ENCODE peak calls at places on chromosome 10, in seven cellular contexts. One of them, this sample, is unnamed.

GRCh38 chr10:58667658-58668310 is 155.1 kb downstream of the BICC1 start:
- DNase-seq in vagina: no peak
- DNase-seq in right lobe of liver: no peak
- DNase-seq in transverse colon: no peak
- DNase-seq in prostate gland: no peak
- DNase-seq in esophagus muscularis mucosa: no peak
- DNase-seq in NB4: no peak
- DNase-seq in this sample: no peak

GRCh38 chr10:44347609-44348400 is 37.1 kb downstream of the CXCL12 start:
- DNase-seq in vagina: no peak
- DNase-seq in right lobe of liver: no peak
- DNase-seq in transverse colon: no peak
- DNase-seq in prostate gland: no peak
- DNase-seq in esophagus muscularis mucosa: no peak
- DNase-seq in NB4: no peak
- DNase-seq in this sample: no peak

GRCh38 chr10:130372866-130373265 is 236.7 kb downstream of the GLRX3 start:
- DNase-seq in vagina: no peak
- DNase-seq in right lobe of liver: no peak
- DNase-seq in transverse colon: no peak
- DNase-seq in prostate gland: no peak
- DNase-seq in esophagus muscularis mucosa: no peak
- DNase-seq in NB4: no peak
- DNase-seq in this sample: no peak

GRCh38 chr10:94430705-94431104 is 28.4 kb downstream of the TBC1D12 start:
- DNase-seq in vagina: no peak
- DNase-seq in right lobe of liver: no peak
- DNase-seq in transverse colon: no peak
- DNase-seq in prostate gland: no peak
- DNase-seq in esophagus muscularis mucosa: no peak
- DNase-seq in NB4: no peak
- DNase-seq in this sample: no peak

GRCh38 chr10:20248309-20248708 is 432.1 kb downstream of the PLXDC2 start:
- DNase-seq in vagina: no peak
- DNase-seq in right lobe of liver: no peak
- DNase-seq in transverse colon: no peak
- DNase-seq in prostate gland: no peak
- DNase-seq in esophagus muscularis mucosa: no peak
- DNase-seq in NB4: no peak
- DNase-seq in this sample: no peak

GRCh38 chr10:70679498-70679897 is 7.2 kb downstream of the ADAMTS14 start:
- DNase-seq in vagina: no peak
- DNase-seq in right lobe of liver: peak
- DNase-seq in transverse colon: no peak
- DNase-seq in prostate gland: no peak
- DNase-seq in esophagus muscularis mucosa: no peak
- DNase-seq in NB4: no peak
- DNase-seq in this sample: no peak

GRCh38 chr10:306654-307185 is 171.5 kb downstream of the ZMYND11 start:
- DNase-seq in vagina: no peak
- DNase-seq in right lobe of liver: no peak
- DNase-seq in transverse colon: no peak
- DNase-seq in prostate gland: no peak
- DNase-seq in esophagus muscularis mucosa: no peak
- DNase-seq in NB4: no peak
- DNase-seq in this sample: no peak

GRCh38 chr10:108112218-108112617 is 947.7 kb upstream of the SORCS1 start:
- DNase-seq in vagina: no peak
- DNase-seq in right lobe of liver: no peak
- DNase-seq in transverse colon: no peak
- DNase-seq in prostate gland: no peak
- DNase-seq in esophagus muscularis mucosa: no peak
- DNase-seq in NB4: peak
- DNase-seq in this sample: peak

GRCh38 chr10:105971460-105971859 is 1193.0 kb downstream of the SORCS1 start:
- DNase-seq in vagina: no peak
- DNase-seq in right lobe of liver: no peak
- DNase-seq in transverse colon: no peak
- DNase-seq in prostate gland: no peak
- DNase-seq in esophagus muscularis mucosa: no peak
- DNase-seq in NB4: no peak
- DNase-seq in this sample: no peak

GRCh38 chr10:43229208-43230061 is 37.4 kb downstream of the RASGEF1A start:
- DNase-seq in vagina: no peak
- DNase-seq in right lobe of liver: peak
- DNase-seq in transverse colon: peak
- DNase-seq in prostate gland: no peak
- DNase-seq in esophagus muscularis mucosa: no peak
- DNase-seq in NB4: no peak
- DNase-seq in this sample: no peak

GRCh38 chr10:128875955-128876354 is 591.1 kb upstream of the MGMT start:
- DNase-seq in vagina: peak
- DNase-seq in right lobe of liver: no peak
- DNase-seq in transverse colon: no peak
- DNase-seq in prostate gland: no peak
- DNase-seq in esophagus muscularis mucosa: no peak
- DNase-seq in NB4: peak
- DNase-seq in this sample: no peak

GRCh38 chr10:128606041-128606440 is 479.8 kb upstream of the MKI67 start:
- DNase-seq in vagina: no peak
- DNase-seq in right lobe of liver: no peak
- DNase-seq in transverse colon: no peak
- DNase-seq in prostate gland: peak
- DNase-seq in esophagus muscularis mucosa: peak
- DNase-seq in NB4: no peak
- DNase-seq in this sample: no peak

GRCh38 chr10:21385996-21386620 is 139.4 kb downstream of the SKIDA1 start:
- DNase-seq in vagina: no peak
- DNase-seq in right lobe of liver: no peak
- DNase-seq in transverse colon: no peak
- DNase-seq in prostate gland: no peak
- DNase-seq in esophagus muscularis mucosa: no peak
- DNase-seq in NB4: no peak
- DNase-seq in this sample: no peak

GRCh38 chr10:42911359-42911758 is 128.8 kb downstream of the BMS1 start:
- DNase-seq in vagina: no peak
- DNase-seq in right lobe of liver: no peak
- DNase-seq in transverse colon: no peak
- DNase-seq in prostate gland: no peak
- DNase-seq in esophagus muscularis mucosa: no peak
- DNase-seq in NB4: no peak
- DNase-seq in this sample: no peak

GRCh38 chr10:100710151-100710871 is 35.1 kb upstream of the PAX2 start:
- DNase-seq in vagina: no peak
- DNase-seq in right lobe of liver: no peak
- DNase-seq in transverse colon: no peak
- DNase-seq in prostate gland: no peak
- DNase-seq in esophagus muscularis mucosa: no peak
- DNase-seq in NB4: no peak
- DNase-seq in this sample: no peak

DNA sequence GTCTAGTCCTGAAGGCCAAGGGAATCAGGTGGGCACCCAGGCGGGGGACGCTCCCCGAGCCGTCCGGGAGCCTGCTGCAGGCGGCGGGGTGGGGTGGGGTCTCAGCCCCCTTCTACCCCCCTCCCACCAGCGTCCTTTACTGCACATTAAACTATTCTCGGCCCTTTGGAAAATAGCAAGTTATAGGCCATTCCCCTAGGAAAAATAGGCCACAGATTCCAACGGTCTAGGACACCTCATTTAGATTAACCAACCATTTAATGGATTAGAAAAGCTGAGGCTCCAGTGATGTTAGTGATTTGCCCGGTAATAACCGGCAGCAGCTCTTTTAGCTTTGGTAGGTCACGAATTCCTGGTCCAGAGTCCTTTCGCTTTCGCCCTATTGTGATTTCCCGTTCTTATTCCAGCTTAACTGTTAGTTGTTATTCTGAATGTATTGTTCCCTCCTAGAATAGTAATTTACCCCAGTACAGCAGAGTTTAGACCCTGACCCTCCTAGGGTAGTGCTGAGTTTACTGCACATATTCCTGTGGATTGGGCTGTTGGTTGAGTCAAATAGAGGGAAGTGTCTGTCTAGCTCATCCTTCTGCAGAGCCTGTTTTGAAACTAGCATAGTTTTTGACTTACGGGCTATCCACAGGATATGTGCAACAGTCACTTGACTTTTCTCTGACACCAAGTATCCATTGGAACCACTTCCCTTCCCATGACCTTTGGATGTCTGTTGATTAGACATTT is 721 bp downstream of the GSTO1 start:
- DNase-seq in vagina: no peak
- DNase-seq in right lobe of liver: no peak
- DNase-seq in transverse colon: peak
- DNase-seq in prostate gland: peak
- DNase-seq in esophagus muscularis mucosa: no peak
- DNase-seq in NB4: peak
- DNase-seq in this sample: peak
- TF ChIP-seq POLR2A in vagina: peak
- TF ChIP-seq POLR2A in right lobe of liver: peak
- TF ChIP-seq POLR2A in transverse colon: peak
- TF ChIP-seq POLR2A in prostate gland: peak
- TF ChIP-seq POLR2A in esophagus muscularis mucosa: peak
- TF ChIP-seq POLR2A in NB4: no peak
- TF ChIP-seq POLR2A in this sample: peak

GRCh38 chr10:3781458-3782098 is 3.4 kb downstream of the KLF6 start:
- DNase-seq in vagina: no peak
- DNase-seq in right lobe of liver: peak
- DNase-seq in transverse colon: peak
- DNase-seq in prostate gland: no peak
- DNase-seq in esophagus muscularis mucosa: no peak
- DNase-seq in NB4: peak
- DNase-seq in this sample: peak
- TF ChIP-seq POLR2A in vagina: no peak
- TF ChIP-seq POLR2A in right lobe of liver: peak
- TF ChIP-seq POLR2A in transverse colon: peak
- TF ChIP-seq POLR2A in prostate gland: no peak
- TF ChIP-seq POLR2A in esophagus muscularis mucosa: no peak
- TF ChIP-seq POLR2A in NB4: no peak
- TF ChIP-seq POLR2A in this sample: peak

GRCh38 chr10:110872984-110873569 is 1.3 kb downstream of the PDCD4 start:
- DNase-seq in vagina: no peak
- DNase-seq in right lobe of liver: no peak
- DNase-seq in transverse colon: no peak
- DNase-seq in prostate gland: no peak
- DNase-seq in esophagus muscularis mucosa: no peak
- DNase-seq in NB4: peak
- DNase-seq in this sample: peak

GRCh38 chr10:110873951-110874350 is 2.2 kb downstream of the PDCD4 start:
- DNase-seq in vagina: no peak
- DNase-seq in right lobe of liver: no peak
- DNase-seq in transverse colon: no peak
- DNase-seq in prostate gland: no peak
- DNase-seq in esophagus muscularis mucosa: no peak
- DNase-seq in NB4: no peak
- DNase-seq in this sample: no peak

GRCh38 chr10:110870823-110871235 is 899 bp upstream of the PDCD4 start:
- DNase-seq in vagina: no peak
- DNase-seq in right lobe of liver: no peak
- DNase-seq in transverse colon: no peak
- DNase-seq in prostate gland: no peak
- DNase-seq in esophagus muscularis mucosa: no peak
- DNase-seq in NB4: peak
- DNase-seq in this sample: no peak

GRCh38 chr10:110871236-110872084 is at the start of gene PDCD4:
- DNase-seq in vagina: peak
- DNase-seq in right lobe of liver: peak
- DNase-seq in transverse colon: peak
- DNase-seq in prostate gland: peak
- DNase-seq in esophagus muscularis mucosa: peak
- DNase-seq in NB4: peak
- DNase-seq in this sample: peak

GRCh38 chr10:110872145-110872983 is 636 bp downstream of the PDCD4 start:
- DNase-seq in vagina: peak
- DNase-seq in right lobe of liver: peak
- DNase-seq in transverse colon: peak
- DNase-seq in prostate gland: peak
- DNase-seq in esophagus muscularis mucosa: no peak
- DNase-seq in NB4: peak
- DNase-seq in this sample: peak
- TF ChIP-seq POLR2A in vagina: no peak
- TF ChIP-seq POLR2A in right lobe of liver: peak
- TF ChIP-seq POLR2A in transverse colon: no peak
- TF ChIP-seq POLR2A in prostate gland: peak
- TF ChIP-seq POLR2A in esophagus muscularis mucosa: no peak
- TF ChIP-seq POLR2A in NB4: peak
- TF ChIP-seq POLR2A in this sample: peak

GRCh38 chr10:77781451-77782327 is 144.1 kb upstream of the KCNMA1 start:
- DNase-seq in vagina: no peak
- DNase-seq in right lobe of liver: no peak
- DNase-seq in transverse colon: no peak
- DNase-seq in prostate gland: no peak
- DNase-seq in esophagus muscularis mucosa: no peak
- DNase-seq in NB4: no peak
- DNase-seq in this sample: no peak

GRCh38 chr10:77784856-77785255 is 141.7 kb downstream of the DLG5 start:
- DNase-seq in vagina: no peak
- DNase-seq in right lobe of liver: no peak
- DNase-seq in transverse colon: no peak
- DNase-seq in prostate gland: no peak
- DNase-seq in esophagus muscularis mucosa: no peak
- DNase-seq in NB4: no peak
- DNase-seq in this sample: no peak

GRCh38 chr10:77776487-77776886 is 138.9 kb upstream of the KCNMA1 start:
- DNase-seq in vagina: no peak
- DNase-seq in right lobe of liver: no peak
- DNase-seq in transverse colon: no peak
- DNase-seq in prostate gland: no peak
- DNase-seq in esophagus muscularis mucosa: no peak
- DNase-seq in NB4: no peak
- DNase-seq in this sample: no peak

GRCh38 chr10:77782328-77783061 is 144.1 kb downstream of the DLG5 start:
- DNase-seq in vagina: no peak
- DNase-seq in right lobe of liver: no peak
- DNase-seq in transverse colon: no peak
- DNase-seq in prostate gland: no peak
- DNase-seq in esophagus muscularis mucosa: no peak
- DNase-seq in NB4: no peak
- DNase-seq in this sample: no peak

GRCh38 chr10:77780180-77780579 is 142.6 kb upstream of the KCNMA1 start:
- DNase-seq in vagina: no peak
- DNase-seq in right lobe of liver: no peak
- DNase-seq in transverse colon: no peak
- DNase-seq in prostate gland: no peak
- DNase-seq in esophagus muscularis mucosa: no peak
- DNase-seq in NB4: no peak
- DNase-seq in this sample: no peak
- TF ChIP-seq POLR2A in vagina: no peak
- TF ChIP-seq POLR2A in right lobe of liver: no peak
- TF ChIP-seq POLR2A in transverse colon: no peak
- TF ChIP-seq POLR2A in prostate gland: no peak
- TF ChIP-seq POLR2A in esophagus muscularis mucosa: no peak
- TF ChIP-seq POLR2A in NB4: no peak
- TF ChIP-seq POLR2A in this sample: no peak